ENCODE peak calls at places on chromosome 3, in nine cellular contexts. P is BJ; C is fibroblast of lung; Y is endodermal cell; V is fibroblast of mammary gland; W is mammary epithelial cell; D is CD8-positive, alpha-beta memory T cell; L is cardiac fibroblast; Z is neural progenitor cell. A is an unnamed sample.

GRCh38 chr3:143349455-143349854 is 229.9 kb downstream of the CHST2 start:
- DNase-seq in P (no peak), C (no peak), Y (no peak), V (no peak), W (no peak), D (no peak), L (no peak), Z (no peak), A (no peak)

GRCh38 chr3:66468016-66468735 is 32.6 kb downstream of the LRIG1 start:
- DNase-seq in P (no peak), C (peak), Y (no peak), V (peak), W (no peak), D (no peak), L (peak), Z (no peak), A (no peak)

GRCh38 chr3:78035020-78035660 is 995.2 kb downstream of the ROBO2 start:
- DNase-seq in P (no peak), C (no peak), Y (no peak), V (no peak), W (no peak), D (no peak), L (no peak), Z (peak), A (no peak)

GRCh38 chr3:62888180-62888579 is 13.0 kb upstream of the CADPS start:
- DNase-seq in P (no peak), C (no peak), Y (peak), V (no peak), W (no peak), D (no peak), L (no peak), Z (peak), A (peak)

GRCh38 chr3:72137865-72138861 is 353.2 kb upstream of the PROK2 start:
- DNase-seq in P (no peak), C (no peak), Y (no peak), V (no peak), W (no peak), D (no peak), L (no peak), Z (no peak), A (no peak)

GRCh38 chr3:140117111-140117526 is 182.1 kb downstream of the CLSTN2 start:
- DNase-seq in P (peak), C (no peak), Y (no peak), V (no peak), W (no peak), D (no peak), L (no peak), Z (no peak), A (no peak)

GRCh38 chr3:90010341-90010740 is 902.9 kb downstream of the EPHA3 start:
- DNase-seq in P (peak), C (peak), Y (no peak), V (peak), W (peak), D (no peak), L (peak), Z (peak), A (peak)

GRCh38 chr3:172291650-172292049 is 156.6 kb downstream of the GHSR start:
- DNase-seq in P (no peak), C (no peak), Y (no peak), V (no peak), W (no peak), D (no peak), L (no peak), Z (no peak), A (no peak)

GRCh38 chr3:45983865-45984264 is 11.8 kb downstream of the FYCO1 start:
- DNase-seq in P (no peak), C (no peak), Y (no peak), V (no peak), W (no peak), D (no peak), L (no peak), Z (no peak), A (no peak)

GRCh38 chr3:161349529-161350278 is 21.6 kb downstream of the SPTSSB start:
- DNase-seq in P (peak), C (peak), Y (no peak), V (peak), W (peak), D (peak), L (peak), Z (no peak), A (no peak)

GRCh38 chr3:75192065-75192658 is 472.0 kb upstream of the FRG2C start:
- DNase-seq in P (peak), C (peak), Y (peak), V (peak), W (peak), D (no peak), L (peak), Z (peak), A (no peak)

GRCh38 chr3:149969110-149969944 is 1.4 kb downstream of the PFN2 start:
- DNase-seq in P (no peak), C (peak), Y (peak), V (peak), W (peak), D (no peak), L (peak), Z (peak), A (peak)

GRCh38 chr3:37937156-37937555 is 53.4 kb upstream of the VILL start:
- DNase-seq in P (no peak), C (no peak), Y (no peak), V (no peak), W (peak), D (no peak), L (no peak), Z (no peak), A (no peak)

GRCh38 chr3:194572131-194572789 is 61.0 kb downstream of the TMEM44 start:
- DNase-seq in P (peak), C (peak), Y (peak), V (peak), W (peak), D (no peak), L (peak), Z (peak), A (no peak)

GRCh38 chr3:150078983-150079739 is 108.5 kb upstream of the PFN2 start:
- DNase-seq in P (peak), C (peak), Y (no peak), V (peak), W (peak), D (no peak), L (peak), Z (no peak), A (no peak)

GRCh38 chr3:175186511-175186910 is 327.4 kb downstream of the NAALADL2 start:
- DNase-seq in P (no peak), C (peak), Y (no peak), V (peak), W (no peak), D (no peak), L (peak), Z (no peak), A (no peak)

GRCh38 chr3:120448707-120449650 is 1.8 kb downstream of the FSTL1 start:
- DNase-seq in P (peak), C (peak), Y (peak), V (peak), W (peak), D (no peak), L (peak), Z (peak), A (peak)

GRCh38 chr3:61668317-61668864 is 107.0 kb downstream of the PTPRG start:
- DNase-seq in P (no peak), C (no peak), Y (no peak), V (no peak), W (no peak), D (no peak), L (no peak), Z (no peak), A (no peak)

GRCh38 chr3:90091557-90091956 is 984.1 kb downstream of the EPHA3 start:
- DNase-seq in P (no peak), C (peak), Y (peak), V (peak), W (peak), D (no peak), L (peak), Z (peak), A (peak)

GRCh38 chr3:41265823-41266273 is 66.5 kb downstream of the CTNNB1 start:
- DNase-seq in P (no peak), C (peak), Y (no peak), V (peak), W (no peak), D (no peak), L (peak), Z (no peak), A (no peak)

GRCh38 chr3:71579934-71580318 is 3.6 kb downstream of the FOXP1 start:
- DNase-seq in P (no peak), C (peak), Y (no peak), V (no peak), W (peak), D (no peak), L (peak), Z (peak), A (no peak)

GRCh38 chr3:193861036-193861435 is 268.0 kb downstream of the OPA1 start:
- DNase-seq in P (no peak), C (no peak), Y (no peak), V (no peak), W (no peak), D (no peak), L (no peak), Z (no peak), A (no peak)

GRCh38 chr3:28598165-28598564 is 249.5 kb upstream of the AZI2 start:
- DNase-seq in P (no peak), C (no peak), Y (no peak), V (no peak), W (peak), D (no peak), L (no peak), Z (no peak), A (no peak)

GRCh38 chr3:141294300-141294699 is 62.7 kb downstream of the PXYLP1 start:
- DNase-seq in P (no peak), C (no peak), Y (no peak), V (no peak), W (no peak), D (no peak), L (peak), Z (no peak), A (no peak)
- H3K4me3 ChIP-seq in P (no peak), C (peak), Y (no peak), V (peak), W (no peak), D (peak), L (peak), Z (no peak), A (no peak)

GRCh38 chr3:14602804-14603644 is 48.5 kb upstream of the CCDC174 start:
- DNase-seq in P (no peak), C (no peak), Y (peak), V (no peak), W (no peak), D (no peak), L (no peak), Z (peak), A (peak)
- H3K4me3 ChIP-seq in P (no peak), C (no peak), Y (peak), V (no peak), W (no peak), D (no peak), L (no peak), Z (peak), A (peak)

DNA sequence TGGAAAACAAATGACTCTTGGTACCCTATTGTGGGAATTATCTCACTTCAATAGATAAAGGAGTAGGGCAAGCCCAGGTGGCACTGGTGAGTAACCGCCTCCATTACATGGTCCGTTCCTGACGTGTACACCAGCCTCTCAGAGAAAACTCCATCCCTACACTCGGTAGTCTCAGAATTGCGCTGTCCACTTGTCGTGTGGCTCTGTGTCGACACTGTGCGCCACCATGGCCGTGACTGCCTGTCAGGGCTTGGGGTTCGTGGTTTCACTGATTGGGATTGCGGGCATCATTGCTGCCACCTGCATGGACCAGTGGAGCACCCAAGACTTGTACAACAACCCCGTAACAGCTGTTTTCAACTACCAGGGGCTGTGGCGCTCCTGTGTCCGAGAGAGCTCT is 11.3 kb upstream of the CLDN18 start:
- DNase-seq in P (no peak), C (no peak), Y (peak), V (no peak), W (no peak), D (no peak), L (no peak), Z (no peak), A (no peak)
- H3K4me3 ChIP-seq in P (no peak), C (no peak), Y (no peak), V (no peak), W (no peak), D (no peak), L (no peak), Z (no peak), A (no peak)

GRCh38 chr3:15315003-15315402 is 17.4 kb downstream of the SH3BP5 start:
- DNase-seq in P (no peak), C (peak), Y (no peak), V (peak), W (no peak), D (no peak), L (no peak), Z (no peak), A (no peak)

GRCh38 chr3:15319127-15319526 is 13.3 kb downstream of the SH3BP5 start:
- DNase-seq in P (no peak), C (no peak), Y (no peak), V (no peak), W (no peak), D (no peak), L (no peak), Z (no peak), A (no peak)

GRCh38 chr3:15317164-15317477 is 15.3 kb downstream of the SH3BP5 start:
- DNase-seq in P (no peak), C (peak), Y (no peak), V (peak), W (no peak), D (no peak), L (peak), Z (no peak), A (no peak)

GRCh38 chr3:15319575-15319974 is 12.8 kb downstream of the SH3BP5 start:
- DNase-seq in P (no peak), C (peak), Y (no peak), V (peak), W (peak), D (no peak), L (peak), Z (no peak), A (no peak)

GRCh38 chr3:15318661-15319060 is 13.7 kb downstream of the SH3BP5 start:
- DNase-seq in P (no peak), C (no peak), Y (no peak), V (no peak), W (no peak), D (no peak), L (no peak), Z (no peak), A (no peak)
- H3K4me3 ChIP-seq in P (no peak), C (no peak), Y (no peak), V (no peak), W (no peak), D (no peak), L (no peak), Z (no peak), A (no peak)

GRCh38 chr3:13039286-13039896 is 33.8 kb downstream of the IQSEC1 start:
- DNase-seq in P (no peak), C (peak), Y (no peak), V (no peak), W (no peak), D (no peak), L (no peak), Z (no peak), A (no peak)
- H3K4me3 ChIP-seq in P (no peak), C (no peak), Y (no peak), V (no peak), W (no peak), D (no peak), L (no peak), Z (no peak), A (no peak)

GRCh38 chr3:141499304-141499703 is 12.5 kb downstream of the RASA2 start:
- DNase-seq in P (no peak), C (no peak), Y (no peak), V (no peak), W (no peak), D (no peak), L (no peak), Z (no peak), A (no peak)

GRCh38 chr3:141500397-141500796 is 13.6 kb downstream of the RASA2 start:
- DNase-seq in P (no peak), C (no peak), Y (no peak), V (no peak), W (no peak), D (no peak), L (no peak), Z (no peak), A (no peak)

GRCh38 chr3:141493152-141493551 is 6.3 kb downstream of the RASA2 start:
- DNase-seq in P (no peak), C (no peak), Y (no peak), V (no peak), W (no peak), D (no peak), L (no peak), Z (no peak), A (no peak)

GRCh38 chr3:141499965-141500364 is 13.1 kb downstream of the RASA2 start:
- DNase-seq in P (no peak), C (no peak), Y (no peak), V (no peak), W (no peak), D (no peak), L (no peak), Z (no peak), A (no peak)

GRCh38 chr3:141498592-141499223 is 11.9 kb downstream of the RASA2 start:
- DNase-seq in P (no peak), C (no peak), Y (no peak), V (no peak), W (no peak), D (peak), L (peak), Z (no peak), A (no peak)
- H3K4me3 ChIP-seq in P (no peak), C (no peak), Y (no peak), V (no peak), W (no peak), D (peak), L (no peak), Z (no peak), A (no peak)

GRCh38 chr3:188380252-188380651 is 226.3 kb downstream of the LPP start:
- DNase-seq in P (no peak), C (no peak), Y (no peak), V (no peak), W (no peak), D (no peak), L (no peak), Z (no peak), A (no peak)

GRCh38 chr3:188385295-188385694 is 231.3 kb downstream of the LPP start:
- DNase-seq in P (peak), C (no peak), Y (no peak), V (no peak), W (no peak), D (no peak), L (no peak), Z (no peak), A (no peak)

GRCh38 chr3:188383763-188384162 is 229.8 kb downstream of the LPP start:
- DNase-seq in P (no peak), C (no peak), Y (no peak), V (no peak), W (no peak), D (no peak), L (no peak), Z (no peak), A (no peak)

GRCh38 chr3:188378786-188379185 is 224.8 kb downstream of the LPP start:
- DNase-seq in P (no peak), C (no peak), Y (no peak), V (no peak), W (no peak), D (no peak), L (no peak), Z (no peak), A (no peak)

DNA sequence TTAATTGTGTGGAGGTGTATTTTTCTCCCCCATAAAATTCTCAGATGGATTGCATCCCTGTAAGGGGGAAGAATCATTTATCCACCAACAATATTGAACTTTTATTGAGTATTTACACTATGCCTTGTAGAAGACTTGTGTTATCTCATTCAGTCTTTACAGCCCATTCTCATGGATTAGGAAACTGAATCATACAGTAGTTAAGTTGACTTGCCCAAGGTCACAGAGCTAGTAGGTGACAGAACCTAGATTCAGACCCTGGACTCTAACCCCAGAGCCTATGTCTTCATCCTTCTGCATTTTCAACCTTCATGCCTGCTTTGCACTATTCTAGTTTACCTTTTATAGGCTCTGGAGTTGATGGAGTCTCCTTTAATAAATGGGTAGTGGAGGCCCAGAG is 226.8 kb downstream of the LPP start:
- DNase-seq in P (no peak), C (no peak), Y (no peak), V (no peak), W (no peak), D (no peak), L (no peak), Z (no peak), A (no peak)
- H3K4me3 ChIP-seq in P (no peak), C (no peak), Y (no peak), V (no peak), W (no peak), D (no peak), L (no peak), Z (no peak), A (no peak)

GRCh38 chr3:124584245-124584551 is 146.1 kb upstream of the UMPS start:
- DNase-seq in P (no peak), C (no peak), Y (no peak), V (no peak), W (no peak), D (no peak), L (no peak), Z (no peak), A (no peak)
- H3K4me3 ChIP-seq in P (peak), C (peak), Y (peak), V (no peak), W (peak), D (peak), L (peak), Z (peak), A (peak)